ENCODE peak calls at places on chromosomes 1 and 21, in five cellular contexts. Q is right cardiac atrium, B is cardiac muscle cell, F is neuronal stem cell, A is endodermal cell. Z is an unnamed sample.

GRCh38 chr1:208569181-208569580 is 325.0 kb upstream of the PLXNA2 start:
- DNase-seq in F (no peak), B (no peak), Q (no peak), A (no peak), Z (no peak)

GRCh38 chr1:200739499-200740290 is 1.0 kb downstream of the CAMSAP2 start:
- DNase-seq in A (no peak), F (no peak), Q (peak; percentile 55), B (peak; percentile 77), Z (peak; percentile 61)

GRCh38 chr1:161082996-161083742 is 6.2 kb downstream of the NECTIN4 start:
- DNase-seq in B (no peak), Q (peak; percentile 90), F (no peak), A (peak; percentile 75), Z (peak; percentile 93)

GRCh38 chr1:168506204-168506819 is 37.5 kb downstream of the XCL2 start:
- DNase-seq in Q (no peak), A (no peak), F (no peak), B (no peak), Z (no peak)

GRCh38 chr1:46166521-46167462 is 8.1 kb upstream of the TSPAN1 start:
- DNase-seq in B (no peak), Q (peak; percentile 86), A (peak; percentile 68), F (no peak), Z (peak; percentile 55)

GRCh38 chr1:31198591-31198990 is 41.1 kb downstream of the NKAIN1 start:
- DNase-seq in A (no peak), F (no peak), Q (no peak), B (no peak), Z (no peak)

GRCh38 chr1:217977943-217978342 is 307.1 kb upstream of the RRP15 start:
- DNase-seq in F (no peak), B (no peak), A (no peak), Q (no peak), Z (no peak)

GRCh38 chr1:32920833-32921232 is 19.6 kb upstream of the TMEM54 start:
- DNase-seq in Q (peak; percentile 82), F (no peak), A (no peak), B (no peak), Z (peak; percentile 45)

GRCh38 chr1:243490748-243491686 is 235.2 kb downstream of the SDCCAG8 start:
- DNase-seq in Q (no peak), B (no peak), A (no peak), F (no peak), Z (no peak)

GRCh38 chr1:170604065-170604464 is 59.9 kb upstream of the PRRX1 start:
- DNase-seq in B (no peak), A (no peak), F (no peak), Q (no peak), Z (no peak)

GRCh38 chr1:69710484-69710883 is 142.8 kb downstream of the LRRC7 start:
- DNase-seq in Q (no peak), B (no peak), A (no peak), F (no peak), Z (no peak)

GRCh38 chr1:85406887-85407593 is 57.9 kb downstream of the DDAH1 start:
- DNase-seq in Q (peak; percentile 37), F (peak; percentile 18), A (no peak), B (no peak), Z (peak; percentile 73)

GRCh38 chr1:94981574-94981973 is 54.7 kb upstream of the CNN3 start:
- DNase-seq in Q (no peak), F (no peak), B (no peak), A (no peak), Z (no peak)

GRCh38 chr21:42807938-42808613 is 71.3 kb downstream of the WDR4 start:
- DNase-seq in B (no peak), A (no peak), F (no peak), Q (no peak), Z (no peak)

GRCh38 chr1:185317886-185318310 is 855 bp upstream of the IVNS1ABP start:
- DNase-seq in Q (no peak), A (peak; percentile 70), F (no peak), B (peak; percentile 4), Z (peak; percentile 57)

GRCh38 chr1:101520302-101520701 is 283.5 kb downstream of the S1PR1 start:
- DNase-seq in A (peak; percentile 73), F (peak; percentile 44), Q (no peak), B (peak; percentile 65), Z (no peak)

GRCh38 chr1:234983554-234983911 is 145.1 kb downstream of the TOMM20 start:
- DNase-seq in Q (no peak), F (no peak), A (peak; percentile 26), B (no peak), Z (no peak)

GRCh38 chr1:31507676-31508530 is 68.4 kb upstream of the TINAGL1 start:
- DNase-seq in A (peak; percentile 78), B (no peak), Q (no peak), F (no peak), Z (no peak)

GRCh38 chr1:222339371-222339947 is 208.4 kb downstream of the HHIPL2 start:
- DNase-seq in F (no peak), B (no peak), A (no peak), Q (no peak), Z (no peak)

GRCh38 chr21:15638856-15639549 is 90.8 kb upstream of the USP25 start:
- DNase-seq in A (no peak), Q (no peak), F (no peak), B (peak; percentile 76), Z (no peak)

GRCh38 chr1:206517784-206518183 is 10.5 kb downstream of the RASSF5 start:
- DNase-seq in B (peak; percentile 36), Q (no peak), A (no peak), F (no peak), Z (no peak)

GRCh38 chr1:23444104-23444533 is 19.6 kb upstream of the TCEA3 start:
- DNase-seq in F (no peak), Q (peak; percentile 81), A (no peak), B (no peak), Z (no peak)

GRCh38 chr1:9004731-9005708 is 21.2 kb downstream of the SLC2A7 start:
- DNase-seq in F (peak; percentile 72), Q (peak; percentile 74), B (peak; percentile 90), A (peak; percentile 97), Z (peak; percentile 86)

GRCh38 chr1:43325381-43325780 is 12.2 kb upstream of the MPL start:
- DNase-seq in Q (no peak), F (no peak), B (no peak), A (no peak), Z (no peak)

GRCh38 chr1:37721565-37721964 is 29.2 kb downstream of the CDCA8 start:
- DNase-seq in A (peak; percentile 65), Q (no peak), B (no peak), F (no peak), Z (no peak)

GRCh38 chr1:116737020-116737854 is 17.0 kb upstream of the CD2 start:
- DNase-seq in F (peak; percentile 9), A (peak; percentile 88), Q (peak; percentile 43), B (peak; percentile 67), Z (peak; percentile 61)

GRCh38 chr1:111030590-111030989 is 66.9 kb upstream of the LRIF1 start:
- DNase-seq in B (peak; percentile 50), Q (no peak), A (peak; percentile 83), F (peak; percentile 30), Z (peak; percentile 57)

DNA sequence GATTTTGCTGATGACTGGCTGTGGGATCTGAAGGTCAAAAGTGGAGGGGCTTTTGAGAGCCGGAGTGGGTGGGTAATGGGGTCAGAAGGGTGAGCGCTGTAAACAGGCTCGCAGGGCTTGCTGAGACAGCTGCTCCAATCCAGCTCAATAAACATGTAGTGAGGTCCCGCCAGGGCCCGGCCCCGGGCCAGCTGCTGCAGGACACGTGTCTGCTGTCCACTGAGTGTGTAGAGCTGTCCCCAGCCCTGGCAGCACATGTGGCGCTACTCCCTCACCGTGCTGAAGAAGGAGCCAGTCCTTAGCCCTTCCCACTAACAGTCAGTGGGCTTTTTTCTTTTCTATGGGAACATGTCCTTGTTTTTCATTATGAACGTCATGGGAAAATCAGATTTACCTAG is 78.9 kb upstream of the C1orf174 start:
- DNase-seq in F (no peak), Q (no peak), B (no peak), A (no peak), Z (no peak)
- H3K9me3 ChIP-seq in F (no peaks in the 10 kb centered on the region), Q (no peaks in the 10 kb centered on the region), B (no peaks in the 10 kb centered on the region), A (no peaks in the 10 kb centered on the region), Z (no peaks in the 10 kb centered on the region)

GRCh38 chr1:109777980-109778625 is 14.4 kb upstream of the EPS8L3 start:
- DNase-seq in A (peak; percentile 26), Q (no peak), B (no peak), F (no peak), Z (no peak)

GRCh38 chr1:109777436-109777835 is 13.7 kb upstream of the EPS8L3 start:
- DNase-seq in B (no peak), A (no peak), F (no peak), Q (no peak), Z (peak; percentile 51)

GRCh38 chr1:109775408-109775807 is 11.7 kb upstream of the EPS8L3 start:
- DNase-seq in B (no peak), Q (no peak), F (no peak), A (no peak), Z (no peak)

GRCh38 chr1:109776206-109776835 is 12.6 kb upstream of the EPS8L3 start:
- DNase-seq in A (peak; percentile 39), F (no peak), B (no peak), Q (no peak), Z (no peak)

DNA sequence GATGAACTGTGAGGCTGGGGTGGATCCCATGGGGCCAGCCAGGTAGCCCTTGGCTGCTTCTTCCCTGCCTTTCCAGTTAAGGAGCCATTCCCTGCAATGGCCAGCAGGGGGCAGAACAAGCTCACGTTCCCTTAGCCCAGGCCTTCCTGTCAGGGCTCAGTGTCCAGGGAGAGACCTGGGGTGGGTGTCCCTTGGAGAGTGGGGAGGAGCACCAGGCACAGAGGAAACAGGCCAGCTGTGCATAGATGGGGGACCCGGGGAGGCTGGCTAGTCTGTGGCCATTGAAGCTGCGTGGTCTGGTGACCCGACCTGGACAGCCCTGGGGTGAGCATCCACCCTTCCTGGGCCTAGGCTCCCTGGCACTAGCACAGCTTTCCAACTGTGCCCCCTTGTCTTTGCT is 13.2 kb upstream of the EPS8L3 start:
- DNase-seq in B (peak; percentile 88), F (peak; percentile 85), Q (peak; percentile 80), A (peak; percentile 94), Z (peak; percentile 81)
- H3K4me1 ChIP-seq in B (peaks cover 3% of the 10 kb centered on the region), F (no peaks in the 10 kb centered on the region), Q (no peaks in the 10 kb centered on the region), A (no peaks in the 10 kb centered on the region), Z (no peaks in the 10 kb centered on the region)

GRCh38 chr1:248618119-248618518 is 16.8 kb downstream of the OR2T11 start:
- DNase-seq in Q (no peak), F (no peak), B (no peak), A (no peak), Z (no peak)

GRCh38 chr1:248613742-248614141 is 16.2 kb upstream of the OR2T10 start:
- DNase-seq in Q (no peak), B (no peak), A (no peak), F (no peak), Z (no peak)

GRCh38 chr1:248622491-248623106 is 12.3 kb downstream of the OR2T11 start:
- DNase-seq in Q (no peak), B (peak; percentile 0), A (no peak), F (no peak), Z (no peak)

DNA sequence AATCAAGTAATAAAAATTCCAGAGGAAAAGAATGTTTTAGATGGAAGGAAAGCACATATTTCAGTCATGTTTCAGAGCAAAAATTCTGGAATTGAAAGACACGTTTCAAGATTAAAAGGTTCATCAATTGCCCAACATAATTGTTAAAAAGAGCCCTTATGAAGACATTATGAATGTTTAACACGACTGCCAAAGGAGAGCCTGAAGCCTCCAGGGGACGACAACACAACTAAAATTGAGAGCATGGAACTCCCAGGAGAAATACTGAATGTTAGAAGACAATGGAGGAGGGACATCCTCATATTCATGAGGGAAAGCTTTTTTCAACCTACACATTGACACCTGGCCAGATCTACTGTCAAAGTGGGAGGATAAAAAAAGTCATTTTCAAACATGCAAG is 16.0 kb downstream of the OR2T11 start:
- DNase-seq in Q (peak; percentile 18), A (peak; percentile 77), B (no peak), F (no peak), Z (peak; percentile 55)
- H3K9me3 ChIP-seq in Q (no peaks in the 10 kb centered on the region), A (peaks cover 77% of the 10 kb centered on the region), B (no peaks in the 10 kb centered on the region), F (no peaks in the 10 kb centered on the region), Z (no peaks in the 10 kb centered on the region)

GRCh38 chr1:27476222-27476621 is 13.7 kb downstream of the WASF2 start:
- DNase-seq in F (no peak), Q (no peak), B (no peak), A (no peak), Z (no peak)
- H3K4me1 ChIP-seq in F (peaks cover 3% of the 10 kb centered on the region), Q (peaks cover 13% of the 10 kb centered on the region), B (no peaks in the 10 kb centered on the region), A (no peaks in the 10 kb centered on the region), Z (peaks cover 58% of the 10 kb centered on the region)

Z was measured in adrenal gland.